ENCODE peak calls at places on chromosomes 1 and 21, in seven cellular contexts. G, Z, X, D, C, R and E are unnamed samples.

GRCh38 chr1:54413295-54413694 is 7.1 kb upstream of the SSBP3 start:
- DNase-seq in C (no peak), Z (peak), G (no peak), X (no peak), D (no peak), R (peak), E (peak)

GRCh38 chr1:24896176-24896575 is 33.9 kb downstream of the RUNX3 start:
- DNase-seq in R (no peak), G (no peak), D (no peak), X (no peak), C (no peak), Z (no peak), E (no peak)

GRCh38 chr1:1616045-1616821 is 933 bp downstream of the MIB2 start:
- DNase-seq in Z (peak), R (peak), G (no peak), D (no peak), C (no peak), X (no peak), E (peak)

GRCh38 chr1:234845097-234845660 is 235.2 kb upstream of the IRF2BP2 start:
- DNase-seq in R (peak), C (no peak), Z (no peak), G (no peak), X (peak), D (no peak), E (no peak)

GRCh38 chr1:224641030-224641429 is 24.9 kb downstream of the CNIH3 start:
- DNase-seq in R (no peak), G (peak), Z (no peak), X (no peak), C (no peak), D (no peak), E (no peak)

GRCh38 chr1:145994391-145995120 is 1.8 kb downstream of the TXNIP start:
- DNase-seq in X (no peak), R (peak), C (no peak), Z (no peak), G (peak), D (no peak), E (no peak)

GRCh38 chr1:223707270-223708000 is 4.9 kb upstream of the CAPN2 start:
- DNase-seq in G (no peak), Z (peak), X (no peak), R (no peak), C (peak), D (peak), E (peak)

GRCh38 chr1:43062527-43063080 is 103.9 kb upstream of the SLC2A1 start:
- DNase-seq in X (no peak), Z (no peak), D (no peak), R (no peak), C (no peak), G (no peak), E (no peak)

GRCh38 chr1:52585474-52585873 is 16.7 kb upstream of the GPX7 start:
- DNase-seq in Z (no peak), G (no peak), X (no peak), D (no peak), R (no peak), C (no peak), E (no peak)

GRCh38 chr1:53343831-53344668 is 16.2 kb upstream of the LRP8 start:
- DNase-seq in C (no peak), R (no peak), Z (peak), G (no peak), X (no peak), D (no peak), E (peak)

GRCh38 chr21:38356898-38357297 is 100.1 kb downstream of the KCNJ15 start:
- DNase-seq in G (no peak), C (no peak), X (no peak), R (no peak), Z (no peak), D (no peak), E (no peak)

GRCh38 chr1:63112155-63112914 is 210.0 kb upstream of the FOXD3 start:
- DNase-seq in X (no peak), D (peak), Z (peak), C (peak), G (no peak), R (peak), E (peak)

GRCh38 chr1:198072177-198072576 is 84.6 kb upstream of the NEK7 start:
- DNase-seq in Z (no peak), X (no peak), D (no peak), C (no peak), R (no peak), G (no peak), E (peak)

GRCh38 chr1:241734533-241734932 is 82.5 kb downstream of the WDR64 start:
- DNase-seq in G (no peak), C (no peak), R (no peak), Z (no peak), X (no peak), D (no peak), E (no peak)

GRCh38 chr1:160658956-160659255 is 12.1 kb upstream of the SLAMF1 start:
- DNase-seq in R (no peak), C (no peak), Z (no peak), D (no peak), G (no peak), X (no peak), E (no peak)

GRCh38 chr1:2119886-2120285 is 69.7 kb downstream of the PRKCZ start:
- DNase-seq in R (no peak), D (no peak), G (no peak), C (no peak), X (no peak), Z (no peak), E (no peak)

GRCh38 chr1:46948629-46949282 is 7.5 kb upstream of the CYP4A11 start:
- DNase-seq in G (no peak), Z (no peak), R (no peak), C (no peak), D (no peak), X (no peak), E (no peak)

GRCh38 chr1:9193226-9193625 is 41.3 kb upstream of the H6PD start:
- DNase-seq in G (no peak), C (no peak), Z (no peak), X (no peak), R (no peak), D (no peak), E (peak)

GRCh38 chr1:35558374-35559316 is 1.0 kb downstream of the NCDN start:
- DNase-seq in G (no peak), D (no peak), R (no peak), Z (no peak), X (no peak), C (no peak), E (peak)

GRCh38 chr21:36150192-36150711 is 6.4 kb upstream of the DOP1B start:
- DNase-seq in Z (peak), C (no peak), G (no peak), D (no peak), X (no peak), R (no peak), E (peak)

GRCh38 chr1:1058088-1058905 is 15.8 kb downstream of the RNF223 start:
- DNase-seq in X (no peak), Z (no peak), D (peak), R (no peak), C (no peak), G (no peak), E (no peak)

GRCh38 chr1:58933599-58933926 is 149.7 kb upstream of the JUN start:
- DNase-seq in X (no peak), C (no peak), R (no peak), G (no peak), D (peak), Z (no peak), E (no peak)